ENCODE peak calls at places on chromosomes 12 and 14, in five cellular contexts. E is CD8-positive, alpha-beta T cell; L is endothelial cell of umbilical vein; Z is spleen; N is GM23338. O is an unnamed sample.

GRCh38 chr12:1662761-1663439 is 28.0 kb upstream of the ADIPOR2 start:
- DNase-seq in E (no peak), L (no peak), Z (peak; percentile 82), N (peak; percentile 96), O (no peak)

GRCh38 chr12:98656289-98657101 is 11.4 kb downstream of the APAF1 start:
- DNase-seq in E (no peak), L (peak; percentile 26), Z (no peak), N (no peak), O (no peak)

GRCh38 chr12:124082676-124083075 is 109.7 kb downstream of the ZNF664 start:
- DNase-seq in E (no peak), L (no peak), Z (no peak), N (no peak), O (no peak)

GRCh38 chr12:98354520-98354919 is 160.9 kb upstream of the TMPO start:
- DNase-seq in E (no peak), L (no peak), Z (no peak), N (no peak), O (no peak)

GRCh38 chr12:108584456-108585065 is 13.3 kb downstream of the TMEM119 start:
- DNase-seq in E (no peak), L (no peak), Z (no peak), N (no peak), O (no peak)

GRCh38 chr14:80215756-80216581 is 4.7 kb upstream of the DIO2 start:
- DNase-seq in E (no peak), L (no peak), Z (no peak), N (peak; percentile 19), O (no peak)

GRCh38 chr12:51722387-51722786 is 126.1 kb downstream of the FIGNL2 start:
- DNase-seq in E (no peak), L (no peak), Z (no peak), N (no peak), O (no peak)

GRCh38 chr14:89399594-89400068 is 17.4 kb downstream of the FOXN3 start:
- DNase-seq in E (no peak), L (peak; percentile 43), Z (no peak), N (peak; percentile 97), O (peak; percentile 66)

GRCh38 chr12:15122349-15122748 is 98.9 kb downstream of the RERG start:
- DNase-seq in E (no peak), L (no peak), Z (no peak), N (no peak), O (no peak)

GRCh38 chr14:89543420-89543790 is 126.4 kb upstream of the FOXN3 start:
- DNase-seq in E (no peak), L (no peak), Z (no peak), N (peak; percentile 58), O (no peak)

GRCh38 chr12:96907681-96908163 is 665 bp downstream of the NEDD1 start:
- DNase-seq in E (peak; percentile 24), L (peak; percentile 59), Z (peak; percentile 76), N (peak; percentile 56), O (no peak)

GRCh38 chr12:4679711-4680110 is 30.8 kb downstream of the NDUFA9 start:
- DNase-seq in E (no peak), L (no peak), Z (no peak), N (no peak), O (no peak)

GRCh38 chr12:42024495-42024830 is 120.2 kb downstream of the GXYLT1 start:
- DNase-seq in E (no peak), L (no peak), Z (no peak), N (no peak), O (no peak)
- H3K4me3 ChIP-seq in E (no peak overlapping the region), L (no peak overlapping the region), Z (no peak overlapping the region), N (no peak overlapping the region), O (no peak overlapping the region)

GRCh38 chr14:33359288-33359881 is 420.7 kb downstream of the NPAS3 start:
- DNase-seq in E (no peak), L (no peak), Z (no peak), N (no peak), O (no peak)
- H3K4me3 ChIP-seq in E (no peak overlapping the region), L (no peak overlapping the region), Z (no peak overlapping the region), N (no peak overlapping the region), O (no peak overlapping the region)

DNA sequence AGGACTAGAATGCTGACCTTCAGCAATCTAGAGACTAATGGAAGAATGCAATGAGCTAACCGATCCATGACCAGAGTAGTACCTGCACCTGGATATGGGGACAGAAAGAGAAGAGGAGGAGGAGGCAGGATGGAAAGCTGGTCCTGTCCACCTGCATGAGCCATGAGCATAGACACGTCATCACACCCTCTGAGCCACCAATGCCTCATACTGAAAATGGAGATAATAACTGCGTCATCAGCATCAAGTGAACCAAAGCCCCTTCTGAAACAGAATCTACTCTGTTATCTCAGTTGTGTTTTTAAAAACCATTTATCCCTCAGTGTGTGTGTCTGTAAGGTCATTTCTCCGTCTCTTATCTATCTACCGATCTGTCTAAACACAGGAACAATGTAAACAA is 327.0 kb downstream of the BCL11B start:
- DNase-seq in E (no peak), L (no peak), Z (no peak), N (no peak), O (no peak)
- H3K4me3 ChIP-seq in E (no peak overlapping the region), L (no peak overlapping the region), Z (no peak overlapping the region), N (no peak overlapping the region), O (no peak overlapping the region)

GRCh38 chr12:48788852-48789775 is at the start of gene ADCY6:
- DNase-seq in E (no peak), L (peak; percentile 79), Z (peak; percentile 83), N (peak; percentile 94), O (no peak)

GRCh38 chr12:48786591-48787544 is 2.0 kb downstream of the ADCY6 start:
- DNase-seq in E (no peak), L (no peak), Z (no peak), N (no peak), O (no peak)

GRCh38 chr12:48789858-48790326 is 1.0 kb upstream of the ADCY6 start:
- DNase-seq in E (no peak), L (no peak), Z (no peak), N (no peak), O (no peak)

GRCh38 chr12:48787791-48788521 is 933 bp downstream of the ADCY6 start:
- DNase-seq in E (no peak), L (no peak), Z (no peak), N (no peak), O (no peak)

GRCh38 chr12:48788522-48788851 is 402 bp downstream of the ADCY6 start:
- DNase-seq in E (no peak), L (peak; percentile 12), Z (no peak), N (no peak), O (no peak)
- H3K4me3 ChIP-seq in E (no peak overlapping the region), L (peak overlapping the region; percentile 84), Z (peak overlapping the region; percentile 74), N (peak overlapping the region; percentile 88), O (no peak overlapping the region)